ENCODE peak calls at places on chromosomes 11 and 22, in nine cellular contexts. G is dorsolateral prefrontal cortex, Q is Peyer's patch, B is AG04450, U is brain microvascular endothelial cell, H is cardiac muscle cell, Y is thoracic aorta, T is RWPE1, A is neuronal stem cell. K is an unnamed sample.

GRCh38 chr11:131195801-131196517 is 174.5 kb upstream of the NTM start:
- DNase-seq in G (peak; percentile 38), Q (no peak), B (peak; percentile 11), U (peak; percentile 2), H (no peak), Y (no peak), T (peak; percentile 31), A (no peak), K (peak; percentile 66)

GRCh38 chr11:2804701-2805387 is 80.7 kb downstream of the CDKN1C start:
- DNase-seq in G (peak; percentile 38), Q (peak; percentile 2), B (no peak), U (no peak), H (no peak), Y (no peak), T (no peak), A (no peak), K (no peak)

GRCh38 chr22:25364281-25364680 is 144.8 kb downstream of the CRYBB2 start:
- DNase-seq in G (no peak), Q (no peak), B (no peak), U (no peak), H (no peak), Y (no peak), T (no peak), A (no peak), K (no peak)

GRCh38 chr11:14384338-14384737 is 25.4 kb upstream of the RRAS2 start:
- DNase-seq in G (no peak), Q (no peak), B (peak; percentile 41), U (no peak), H (no peak), Y (no peak), T (no peak), A (no peak), K (no peak)

GRCh38 chr22:45240137-45240809 is 421 bp downstream of the KIAA0930 start:
- DNase-seq in G (no peak), Q (peak; percentile 41), B (no peak), U (no peak), H (no peak), Y (no peak), T (peak; percentile 13), A (no peak), K (peak; percentile 30)

GRCh38 chr11:59562292-59562691 is 51.0 kb downstream of the OR4D9 start:
- DNase-seq in G (no peak), Q (no peak), B (no peak), U (no peak), H (no peak), Y (no peak), T (no peak), A (no peak), K (no peak)

GRCh38 chr22:39932918-39933649 is 27.1 kb upstream of the TMA7B start:
- DNase-seq in G (no peak), Q (peak; percentile 44), B (no peak), U (no peak), H (peak; percentile 33), Y (no peak), T (no peak), A (peak; percentile 69), K (peak; percentile 37)

GRCh38 chr11:9861860-9862725 is 198.2 kb downstream of the SWAP70 start:
- DNase-seq in G (peak; percentile 42), Q (peak; percentile 44), B (no peak), U (peak; percentile 82), H (peak; percentile 60), Y (no peak), T (peak; percentile 47), A (peak; percentile 44), K (peak; percentile 81)

GRCh38 chr11:118533769-118534729 is 3.1 kb downstream of the TMEM25 start:
- DNase-seq in G (peak; percentile 58), Q (no peak), B (no peak), U (no peak), H (no peak), Y (no peak), T (no peak), A (no peak), K (no peak)

GRCh38 chr22:17477401-17477833 is 85.9 kb upstream of the SLC25A18 start:
- DNase-seq in G (no peak), Q (no peak), B (no peak), U (no peak), H (peak; percentile 26), Y (no peak), T (no peak), A (no peak), K (peak; percentile 74)

GRCh38 chr11:101453682-101454081 is 130.1 kb downstream of the TRPC6 start:
- DNase-seq in G (no peak), Q (no peak), B (no peak), U (peak; percentile 13), H (no peak), Y (no peak), T (no peak), A (no peak), K (no peak)

GRCh38 chr11:72598466-72598865 is 75.8 kb downstream of the PDE2A start:
- DNase-seq in G (no peak), Q (no peak), B (no peak), U (no peak), H (no peak), Y (no peak), T (no peak), A (no peak), K (no peak)

DNA sequence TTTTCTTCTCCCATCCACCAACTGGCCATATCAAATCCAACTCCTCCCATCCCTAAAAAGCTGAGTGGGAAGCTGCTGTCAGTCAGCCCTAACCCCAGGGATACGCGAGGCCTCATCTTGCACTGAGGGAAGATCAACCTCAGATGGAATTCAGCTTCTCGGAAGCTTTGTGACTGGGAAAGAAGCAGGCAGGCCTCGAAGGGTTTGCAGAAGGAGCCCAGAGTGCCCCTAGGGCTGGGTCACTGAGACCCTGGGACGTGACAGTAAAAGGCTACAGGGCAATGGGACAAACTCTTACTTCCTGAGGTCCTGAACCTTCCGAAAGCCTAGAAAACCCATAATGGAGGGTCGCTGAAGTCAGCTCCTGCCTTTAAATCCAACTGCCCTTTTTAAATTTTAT is 34.4 kb upstream of the NNMT start:
- DNase-seq in G (no peak), Q (no peak), B (no peak), U (no peak), H (no peak), Y (no peak), T (no peak), A (no peak), K (no peak)
- H3K27ac ChIP-seq in G (no peak overlapping the region), Q (no peak overlapping the region), B (no peak overlapping the region), U (no peak overlapping the region), H (no peak overlapping the region), Y (no peak overlapping the region), T (peak overlapping the region; percentile 91), A (no peak overlapping the region), K (no peak overlapping the region)

DNA sequence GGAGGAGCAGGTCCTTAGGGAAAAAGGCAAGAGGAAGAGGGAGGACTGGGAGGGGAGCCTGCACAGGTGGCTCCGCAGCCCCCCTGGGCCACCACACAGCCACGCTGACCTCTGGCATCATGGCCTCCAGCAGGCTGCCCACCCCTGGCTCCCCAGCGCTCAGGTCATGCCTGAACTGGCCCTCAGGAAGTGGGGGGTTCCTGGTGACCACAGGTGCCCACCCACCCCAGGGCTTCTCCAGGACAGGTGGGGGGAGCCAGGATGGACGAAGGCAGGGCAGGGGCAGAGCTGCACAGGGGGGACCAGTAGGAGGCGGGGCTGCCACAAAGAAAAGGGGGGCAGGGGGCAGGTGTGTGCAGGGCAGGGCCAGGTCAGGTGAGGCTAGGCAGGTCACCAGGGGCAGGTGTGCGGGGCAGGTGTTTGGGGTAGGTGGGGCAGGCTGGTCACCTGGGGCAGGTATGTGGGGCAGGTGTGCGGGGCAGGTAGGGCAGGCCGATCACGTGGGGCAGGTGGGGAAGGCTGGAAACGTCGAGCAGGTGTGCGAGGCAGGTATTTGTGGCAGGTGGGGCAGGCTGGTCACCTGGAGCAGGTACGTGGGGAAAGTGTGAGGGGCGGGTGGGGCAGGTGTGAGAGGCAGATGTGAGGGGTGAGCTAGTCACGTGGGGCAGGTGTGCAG is 997 bp downstream of the DEAF1 start:
- DNase-seq in G (no peak), Q (no peak), B (no peak), U (no peak), H (no peak), Y (no peak), T (no peak), A (no peak), K (no peak)
- H3K27ac ChIP-seq in G (peak overlapping the region; percentile 99), Q (peak overlapping the region; percentile 99), B (no peak overlapping the region), U (no peak overlapping the region), H (no peak overlapping the region), Y (peak overlapping the region; percentile 21), T (peak overlapping the region; percentile 97), A (no peak overlapping the region), K (peak overlapping the region; percentile 49)

GRCh38 chr22:31956360-31956759 is 12.0 kb downstream of the YWHAH start:
- DNase-seq in G (no peak), Q (no peak), B (no peak), U (no peak), H (no peak), Y (no peak), T (no peak), A (no peak), K (no peak)

GRCh38 chr22:31952094-31952401 is 7.7 kb downstream of the YWHAH start:
- DNase-seq in G (no peak), Q (no peak), B (no peak), U (no peak), H (no peak), Y (no peak), T (no peak), A (no peak), K (no peak)

GRCh38 chr22:31953251-31953650 is 8.9 kb downstream of the YWHAH start:
- DNase-seq in G (no peak), Q (no peak), B (no peak), U (no peak), H (no peak), Y (no peak), T (no peak), A (no peak), K (no peak)

GRCh38 chr22:31952459-31952858 is 8.1 kb downstream of the YWHAH start:
- DNase-seq in G (no peak), Q (no peak), B (peak; percentile 49), U (peak; percentile 83), H (no peak), Y (no peak), T (peak; percentile 63), A (no peak), K (no peak)

GRCh38 chr22:31954535-31955326 is 10.4 kb downstream of the YWHAH start:
- DNase-seq in G (no peak), Q (no peak), B (no peak), U (no peak), H (no peak), Y (no peak), T (no peak), A (no peak), K (no peak)
- H3K27ac ChIP-seq in G (peak overlapping the region; percentile 60), Q (no peak overlapping the region), B (no peak overlapping the region), U (no peak overlapping the region), H (peak overlapping the region; percentile 36), Y (peak overlapping the region; percentile 91), T (no peak overlapping the region), A (no peak overlapping the region), K (peak overlapping the region; percentile 10)

GRCh38 chr11:46291441-46292143 is 14.1 kb downstream of the CREB3L1 start:
- DNase-seq in G (no peak), Q (no peak), B (no peak), U (peak; percentile 55), H (peak; percentile 31), Y (no peak), T (no peak), A (no peak), K (no peak)
- H3K27ac ChIP-seq in G (no peak overlapping the region), Q (no peak overlapping the region), B (peak overlapping the region; percentile 100), U (peak overlapping the region; percentile 90), H (peak overlapping the region; percentile 81), Y (no peak overlapping the region), T (peak overlapping the region; percentile 63), A (no peak overlapping the region), K (peak overlapping the region; percentile 69)

GRCh38 chr11:76185511-76185910 is 20.8 kb downstream of the WNT11 start:
- DNase-seq in G (no peak), Q (no peak), B (no peak), U (no peak), H (no peak), Y (no peak), T (no peak), A (no peak), K (no peak)
- H3K27ac ChIP-seq in G (no peak overlapping the region), Q (no peak overlapping the region), B (no peak overlapping the region), U (no peak overlapping the region), H (peak overlapping the region; percentile 52), Y (no peak overlapping the region), T (no peak overlapping the region), A (no peak overlapping the region), K (no peak overlapping the region)